ENCODE peak calls at places on chromosomes 3 and 15, in six cellular contexts. One of them, this sample, is unnamed.

GRCh38 chr3:168165390-168166269 is 69.9 kb upstream of the GOLIM4 start:
- DNase-seq in MCF 10A: peak; percentile 84
- DNase-seq in breast epithelium: no peak
- DNase-seq in cardiac muscle cell: peak; percentile 85
- DNase-seq in activated B cell treated with CpG ODN at 0.5 μM for 24 hours: no peak
- DNase-seq in HFFc6: peak; percentile 70
- DNase-seq in this sample: peak; percentile 47

GRCh38 chr3:118380576-118380975 is 654.1 kb downstream of the IGSF11 start:
- DNase-seq in MCF 10A: peak; percentile 19
- DNase-seq in breast epithelium: no peak
- DNase-seq in cardiac muscle cell: no peak
- DNase-seq in activated B cell treated with CpG ODN at 0.5 μM for 24 hours: no peak
- DNase-seq in HFFc6: no peak
- DNase-seq in this sample: no peak

GRCh38 chr3:128714887-128715496 is 11.0 kb upstream of the RAB7A start:
- DNase-seq in MCF 10A: no peak
- DNase-seq in breast epithelium: no peak
- DNase-seq in cardiac muscle cell: no peak
- DNase-seq in activated B cell treated with CpG ODN at 0.5 μM for 24 hours: no peak
- DNase-seq in HFFc6: no peak
- DNase-seq in this sample: no peak

GRCh38 chr3:73768594-73769308 is 144.0 kb upstream of the PDZRN3 start:
- DNase-seq in MCF 10A: no peak
- DNase-seq in breast epithelium: no peak
- DNase-seq in cardiac muscle cell: peak; percentile 37
- DNase-seq in activated B cell treated with CpG ODN at 0.5 μM for 24 hours: no peak
- DNase-seq in HFFc6: peak; percentile 38
- DNase-seq in this sample: no peak

GRCh38 chr3:62436785-62437184 is 63.4 kb upstream of the FEZF2 start:
- DNase-seq in MCF 10A: no peak
- DNase-seq in breast epithelium: no peak
- DNase-seq in cardiac muscle cell: no peak
- DNase-seq in activated B cell treated with CpG ODN at 0.5 μM for 24 hours: no peak
- DNase-seq in HFFc6: no peak
- DNase-seq in this sample: no peak

GRCh38 chr3:107992976-107993684 is 97.7 kb downstream of the CD47 start:
- DNase-seq in MCF 10A: peak; percentile 36
- DNase-seq in breast epithelium: no peak
- DNase-seq in cardiac muscle cell: no peak
- DNase-seq in activated B cell treated with CpG ODN at 0.5 μM for 24 hours: no peak
- DNase-seq in HFFc6: no peak
- DNase-seq in this sample: no peak

GRCh38 chr15:33022629-33023028 is 171.9 kb downstream of the FMN1 start:
- DNase-seq in MCF 10A: peak; percentile 62
- DNase-seq in breast epithelium: peak; percentile 61
- DNase-seq in cardiac muscle cell: peak; percentile 30
- DNase-seq in activated B cell treated with CpG ODN at 0.5 μM for 24 hours: no peak
- DNase-seq in HFFc6: peak; percentile 62
- DNase-seq in this sample: peak; percentile 41

GRCh38 chr3:77038928-77039605 is 832 bp upstream of the ROBO2 start:
- DNase-seq in MCF 10A: no peak
- DNase-seq in breast epithelium: no peak
- DNase-seq in cardiac muscle cell: peak; percentile 14
- DNase-seq in activated B cell treated with CpG ODN at 0.5 μM for 24 hours: no peak
- DNase-seq in HFFc6: no peak
- DNase-seq in this sample: no peak

GRCh38 chr3:71718069-71718468 is 7.1 kb downstream of the EIF4E3 start:
- DNase-seq in MCF 10A: no peak
- DNase-seq in breast epithelium: no peak
- DNase-seq in cardiac muscle cell: no peak
- DNase-seq in activated B cell treated with CpG ODN at 0.5 μM for 24 hours: no peak
- DNase-seq in HFFc6: no peak
- DNase-seq in this sample: no peak

GRCh38 chr3:184145120-184145524 is 10.0 kb downstream of the EIF2B5 start:
- DNase-seq in MCF 10A: peak; percentile 68
- DNase-seq in breast epithelium: peak; percentile 76
- DNase-seq in cardiac muscle cell: peak; percentile 69
- DNase-seq in activated B cell treated with CpG ODN at 0.5 μM for 24 hours: no peak
- DNase-seq in HFFc6: peak; percentile 38
- DNase-seq in this sample: no peak

GRCh38 chr15:84631706-84632272 is 22.3 kb downstream of the WDR73 start:
- DNase-seq in MCF 10A: peak; percentile 11
- DNase-seq in breast epithelium: no peak
- DNase-seq in cardiac muscle cell: peak; percentile 21
- DNase-seq in activated B cell treated with CpG ODN at 0.5 μM for 24 hours: no peak
- DNase-seq in HFFc6: peak; percentile 7
- DNase-seq in this sample: no peak

GRCh38 chr3:129052675-129053074 is 7.9 kb upstream of the GP9 start:
- DNase-seq in MCF 10A: no peak
- DNase-seq in breast epithelium: no peak
- DNase-seq in cardiac muscle cell: peak; percentile 14
- DNase-seq in activated B cell treated with CpG ODN at 0.5 μM for 24 hours: no peak
- DNase-seq in HFFc6: no peak
- DNase-seq in this sample: no peak

GRCh38 chr15:68259883-68260282 is 17.7 kb upstream of the FEM1B start:
- DNase-seq in MCF 10A: no peak
- DNase-seq in breast epithelium: no peak
- DNase-seq in cardiac muscle cell: no peak
- DNase-seq in activated B cell treated with CpG ODN at 0.5 μM for 24 hours: no peak
- DNase-seq in HFFc6: no peak
- DNase-seq in this sample: no peak

GRCh38 chr15:26628071-26628470 is 144.8 kb downstream of the GABRB3 start:
- DNase-seq in MCF 10A: no peak
- DNase-seq in breast epithelium: no peak
- DNase-seq in cardiac muscle cell: no peak
- DNase-seq in activated B cell treated with CpG ODN at 0.5 μM for 24 hours: no peak
- DNase-seq in HFFc6: peak; percentile 1
- DNase-seq in this sample: no peak
- TF ChIP-seq CTCF in MCF 10A: no peak
- TF ChIP-seq CTCF in breast epithelium: no peak
- TF ChIP-seq CTCF in cardiac muscle cell: no peak
- TF ChIP-seq CTCF in activated B cell treated with CpG ODN at 0.5 μM for 24 hours: no peak
- TF ChIP-seq CTCF in HFFc6: no peak
- TF ChIP-seq CTCF in this sample: no peak

DNA sequence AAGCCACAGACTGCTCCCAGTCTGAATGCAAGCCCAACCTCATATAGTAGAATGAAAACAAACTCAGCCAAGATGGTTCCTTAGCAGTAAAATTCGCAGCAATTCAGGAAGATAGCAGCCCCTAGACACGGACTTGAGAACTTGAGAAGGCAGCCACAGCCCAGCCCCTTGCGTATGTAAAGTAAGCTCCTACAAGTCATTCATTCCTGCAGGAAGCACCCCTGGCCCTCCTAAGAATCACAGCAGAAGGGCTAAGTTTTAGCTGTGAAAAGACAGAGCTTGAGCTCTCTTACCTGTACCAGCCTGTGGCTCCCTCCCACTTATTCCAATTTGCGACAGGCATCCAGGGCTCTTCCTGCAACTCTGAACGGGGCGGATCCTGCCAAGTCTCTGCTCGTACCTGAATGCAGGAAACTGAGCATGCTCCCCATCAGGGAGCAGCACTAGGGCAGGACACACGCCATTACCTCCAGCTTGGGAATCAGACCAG is 136.4 kb downstream of the MAGI1 start:
- DNase-seq in MCF 10A: no peak
- DNase-seq in breast epithelium: peak; percentile 62
- DNase-seq in cardiac muscle cell: peak; percentile 20
- DNase-seq in activated B cell treated with CpG ODN at 0.5 μM for 24 hours: no peak
- DNase-seq in HFFc6: no peak
- DNase-seq in this sample: no peak
- TF ChIP-seq CTCF in MCF 10A: no peak
- TF ChIP-seq CTCF in breast epithelium: no peak
- TF ChIP-seq CTCF in cardiac muscle cell: no peak
- TF ChIP-seq CTCF in activated B cell treated with CpG ODN at 0.5 μM for 24 hours: no peak
- TF ChIP-seq CTCF in HFFc6: no peak
- TF ChIP-seq CTCF in this sample: no peak

GRCh38 chr15:27268923-27269322 is 297.9 kb downstream of the GABRG3 start:
- DNase-seq in MCF 10A: no peak
- DNase-seq in breast epithelium: no peak
- DNase-seq in cardiac muscle cell: no peak
- DNase-seq in activated B cell treated with CpG ODN at 0.5 μM for 24 hours: no peak
- DNase-seq in HFFc6: no peak
- DNase-seq in this sample: no peak
- TF ChIP-seq CTCF in MCF 10A: no peak
- TF ChIP-seq CTCF in breast epithelium: no peak
- TF ChIP-seq CTCF in cardiac muscle cell: no peak
- TF ChIP-seq CTCF in activated B cell treated with CpG ODN at 0.5 μM for 24 hours: no peak
- TF ChIP-seq CTCF in HFFc6: no peak
- TF ChIP-seq CTCF in this sample: no peak

GRCh38 chr3:149658444-149659172 is 783 bp upstream of the WWTR1 start:
- DNase-seq in MCF 10A: peak; percentile 79
- DNase-seq in breast epithelium: peak; percentile 71
- DNase-seq in cardiac muscle cell: peak; percentile 88
- DNase-seq in activated B cell treated with CpG ODN at 0.5 μM for 24 hours: no peak
- DNase-seq in HFFc6: peak; percentile 87
- DNase-seq in this sample: peak; percentile 67
- TF ChIP-seq CTCF in MCF 10A: peak; percentile 15
- TF ChIP-seq CTCF in breast epithelium: no peak
- TF ChIP-seq CTCF in cardiac muscle cell: peak; percentile 27
- TF ChIP-seq CTCF in activated B cell treated with CpG ODN at 0.5 μM for 24 hours: no peak
- TF ChIP-seq CTCF in HFFc6: peak; percentile 60
- TF ChIP-seq CTCF in this sample: peak; percentile 23

GRCh38 chr15:93038064-93038705 is 50.8 kb downstream of the RGMA start:
- DNase-seq in MCF 10A: no peak
- DNase-seq in breast epithelium: peak; percentile 22
- DNase-seq in cardiac muscle cell: no peak
- DNase-seq in activated B cell treated with CpG ODN at 0.5 μM for 24 hours: no peak
- DNase-seq in HFFc6: no peak
- DNase-seq in this sample: no peak

GRCh38 chr15:93035092-93035915 is 53.7 kb downstream of the RGMA start:
- DNase-seq in MCF 10A: no peak
- DNase-seq in breast epithelium: peak; percentile 28
- DNase-seq in cardiac muscle cell: no peak
- DNase-seq in activated B cell treated with CpG ODN at 0.5 μM for 24 hours: peak; percentile 10
- DNase-seq in HFFc6: no peak
- DNase-seq in this sample: no peak

GRCh38 chr15:93036922-93037321 is 52.1 kb downstream of the RGMA start:
- DNase-seq in MCF 10A: no peak
- DNase-seq in breast epithelium: peak; percentile 45
- DNase-seq in cardiac muscle cell: no peak
- DNase-seq in activated B cell treated with CpG ODN at 0.5 μM for 24 hours: no peak
- DNase-seq in HFFc6: no peak
- DNase-seq in this sample: no peak

GRCh38 chr15:93035953-93036810 is 52.8 kb downstream of the RGMA start:
- DNase-seq in MCF 10A: peak; percentile 59
- DNase-seq in breast epithelium: peak; percentile 48
- DNase-seq in cardiac muscle cell: peak; percentile 50
- DNase-seq in activated B cell treated with CpG ODN at 0.5 μM for 24 hours: no peak
- DNase-seq in HFFc6: no peak
- DNase-seq in this sample: no peak

DNA sequence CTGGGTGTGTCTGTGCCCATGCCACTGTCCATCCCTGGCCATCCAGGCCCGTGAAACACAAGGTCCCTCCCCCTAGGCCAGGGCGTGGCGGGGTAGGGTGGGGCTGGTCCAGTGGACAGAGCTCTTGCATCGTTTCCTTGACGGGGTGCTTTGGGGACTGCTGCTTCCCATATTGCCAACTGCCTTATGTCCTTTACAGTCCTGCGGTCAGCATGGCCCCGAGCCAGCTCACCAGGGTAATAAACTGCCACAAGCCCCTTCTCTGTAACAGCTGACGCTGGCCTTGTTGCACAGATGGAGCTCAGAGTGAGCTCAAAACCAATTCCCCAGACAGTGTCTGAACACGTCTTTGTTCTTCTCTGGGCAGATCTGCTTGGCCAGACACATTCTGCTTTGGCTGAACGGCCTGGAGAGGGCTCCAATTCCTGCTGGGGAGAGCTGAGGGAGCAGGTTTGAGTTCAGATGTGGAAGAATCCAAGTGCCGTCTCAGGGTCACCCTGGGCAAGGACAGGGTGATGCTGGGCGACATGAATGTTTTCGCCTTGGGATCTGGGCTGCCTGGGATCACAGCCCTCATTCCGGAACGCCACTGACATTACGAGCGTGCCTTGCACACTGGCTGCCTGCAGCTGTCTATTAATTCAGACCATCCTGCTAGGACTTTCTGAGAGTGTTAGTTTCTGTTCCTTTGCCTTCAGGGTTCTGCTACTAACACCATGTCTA is 51.5 kb downstream of the RGMA start:
- DNase-seq in MCF 10A: no peak
- DNase-seq in breast epithelium: peak; percentile 51
- DNase-seq in cardiac muscle cell: peak; percentile 55
- DNase-seq in activated B cell treated with CpG ODN at 0.5 μM for 24 hours: no peak
- DNase-seq in HFFc6: no peak
- DNase-seq in this sample: no peak
- TF ChIP-seq CTCF in MCF 10A: no peak
- TF ChIP-seq CTCF in breast epithelium: no peak
- TF ChIP-seq CTCF in cardiac muscle cell: peak; percentile 37
- TF ChIP-seq CTCF in activated B cell treated with CpG ODN at 0.5 μM for 24 hours: no peak
- TF ChIP-seq CTCF in HFFc6: no peak
- TF ChIP-seq CTCF in this sample: peak; percentile 50

DNA sequence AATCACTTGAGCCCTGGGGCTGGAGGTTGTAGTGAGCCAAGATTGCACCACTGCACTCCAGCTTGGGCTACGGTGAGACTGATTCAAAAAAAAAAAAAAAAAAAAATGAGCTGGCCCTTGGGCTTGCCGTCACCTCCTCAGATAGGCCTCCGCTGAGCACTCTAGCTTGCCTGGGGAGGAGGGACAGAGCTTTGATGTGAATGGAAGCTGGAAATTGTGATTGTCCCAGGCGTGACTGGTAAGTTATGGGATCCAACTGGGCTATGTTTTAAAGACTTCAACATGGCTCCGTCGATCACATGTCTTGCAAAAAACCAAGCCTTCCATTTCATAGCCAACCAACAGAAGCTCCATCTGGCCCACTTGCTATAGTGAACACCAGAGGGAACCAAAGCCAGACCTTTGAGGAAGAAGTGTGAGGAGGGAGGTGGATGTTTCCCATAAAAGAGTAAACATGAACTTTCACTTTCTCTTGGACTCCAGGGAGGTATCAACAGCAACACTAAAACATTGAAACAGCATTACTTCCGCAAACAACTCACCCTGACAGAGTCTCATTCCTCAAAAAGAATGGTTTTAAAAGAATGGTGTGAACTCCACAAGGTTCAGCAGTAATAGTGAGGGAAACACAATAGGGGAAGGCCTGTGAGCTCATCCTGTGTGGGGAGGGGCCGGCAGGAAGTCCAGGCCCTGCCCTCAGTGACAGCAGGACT is 59.3 kb upstream of the IL12A start:
- DNase-seq in MCF 10A: peak; percentile 69
- DNase-seq in breast epithelium: no peak
- DNase-seq in cardiac muscle cell: peak; percentile 66
- DNase-seq in activated B cell treated with CpG ODN at 0.5 μM for 24 hours: no peak
- DNase-seq in HFFc6: peak; percentile 86
- DNase-seq in this sample: peak; percentile 42
- TF ChIP-seq CTCF in MCF 10A: peak; percentile 24
- TF ChIP-seq CTCF in breast epithelium: no peak
- TF ChIP-seq CTCF in cardiac muscle cell: peak; percentile 42
- TF ChIP-seq CTCF in activated B cell treated with CpG ODN at 0.5 μM for 24 hours: no peak
- TF ChIP-seq CTCF in HFFc6: peak; percentile 81
- TF ChIP-seq CTCF in this sample: peak; percentile 50